ENCODE peak calls at places on chromosomes 1 and 21, in four cellular contexts. K is AG10803; N is CD8-positive, alpha-beta T cell; B is esophagus squamous epithelium. U is an unnamed sample.

GRCh38 chr1:232339077-232339476 is 290.9 kb downstream of the SIPA1L2 start:
- DNase-seq in K (no peak), B (no peak), N (no peak), U (no peak)

GRCh38 chr1:11800756-11801433 is 4.9 kb downstream of the MTHFR start:
- DNase-seq in B (no peak), K (no peak), N (no peak), U (no peak)

GRCh38 chr1:59747469-59748014 is 67.2 kb upstream of the HOOK1 start:
- DNase-seq in N (no peak), B (no peak), K (no peak), U (no peak)

GRCh38 chr1:68313736-68314594 is 81.6 kb upstream of the WLS start:
- DNase-seq in K (no peak), B (no peak), N (no peak), U (no peak)

GRCh38 chr1:101153692-101154091 is 83.1 kb upstream of the S1PR1 start:
- DNase-seq in N (no peak), K (no peak), B (no peak), U (no peak)

GRCh38 chr1:219463629-219464028 is 149.3 kb downstream of the ZC3H11B start:
- DNase-seq in B (no peak), K (peak; percentile 71), N (no peak), U (no peak)

GRCh38 chr1:96633695-96634094 is 87.9 kb upstream of the PTBP2 start:
- DNase-seq in K (no peak), B (no peak), N (no peak), U (no peak)

GRCh38 chr1:56409112-56409691 is 170.2 kb downstream of the PLPP3 start:
- DNase-seq in B (no peak), N (no peak), K (peak; percentile 33), U (no peak)

GRCh38 chr1:94270801-94271203 is 33.4 kb upstream of the ARHGAP29 start:
- DNase-seq in K (peak; percentile 73), N (no peak), B (no peak), U (no peak)

GRCh38 chr1:11143907-11144306 is 44.2 kb upstream of the EXOSC10 start:
- DNase-seq in N (no peak), B (no peak), K (no peak), U (no peak)

GRCh38 chr1:69290266-69290665 is 277.5 kb upstream of the LRRC7 start:
- DNase-seq in N (no peak), K (no peak), B (no peak), U (no peak)

GRCh38 chr1:15736035-15736665 is at the start of gene SLC25A34:
- DNase-seq in B (no peak), K (no peak), N (no peak), U (no peak)

GRCh38 chr1:24898152-24898908 is 31.7 kb downstream of the RUNX3 start:
- DNase-seq in B (no peak), N (peak; percentile 55), K (peak; percentile 23), U (peak; percentile 65)

GRCh38 chr1:46527474-46528296 is 23.8 kb downstream of the KNCN start:
- DNase-seq in N (peak; percentile 74), K (peak; percentile 69), B (peak; percentile 15), U (peak; percentile 61)

GRCh38 chr1:150926094-150926741 is at the start of gene SETDB1:
- DNase-seq in N (peak; percentile 92), B (peak; percentile 71), K (peak; percentile 95), U (peak; percentile 88)

GRCh38 chr1:244712669-244713068 is 59.7 kb downstream of the DESI2 start:
- DNase-seq in B (no peak), N (no peak), K (no peak), U (no peak)

GRCh38 chr1:220483700-220484099 is 44.2 kb upstream of the MARK1 start:
- DNase-seq in B (no peak), N (no peak), K (peak; percentile 4), U (no peak)

GRCh38 chr1:49026230-49026811 is 249.6 kb upstream of the BEND5 start:
- DNase-seq in N (no peak), K (no peak), B (no peak), U (no peak)

GRCh38 chr1:234212764-234213406 is 160.4 kb upstream of the COA6 start:
- DNase-seq in N (peak; percentile 23), K (peak; percentile 23), B (no peak), U (no peak)

GRCh38 chr1:179108644-179109043 is 26.8 kb downstream of the TOR3A start:
- DNase-seq in B (no peak), N (no peak), K (no peak), U (no peak)

GRCh38 chr1:179107706-179108629 is 26.1 kb downstream of the TOR3A start:
- DNase-seq in B (no peak), K (no peak), N (no peak), U (no peak)

GRCh38 chr1:179103999-179104398 is 22.1 kb downstream of the TOR3A start:
- DNase-seq in K (no peak), B (no peak), N (no peak), U (no peak)

GRCh38 chr1:179104851-179105250 is 23.0 kb downstream of the TOR3A start:
- DNase-seq in B (no peak), K (no peak), N (no peak), U (no peak)

GRCh38 chr1:179105393-179105792 is 23.5 kb downstream of the TOR3A start:
- DNase-seq in K (no peak), B (no peak), N (no peak), U (no peak)
- TF ChIP-seq CTCF in K (peak; percentile 40), B (no peak), N (no peak), U (no peak)

GRCh38 chr21:26795866-26796329 is 49.3 kb downstream of the ADAMTS1 start:
- DNase-seq in K (peak; percentile 85), B (no peak), N (no peak), U (no peak)
- TF ChIP-seq CTCF in K (no peak), B (no peak), N (no peak), U (no peak)

DNA sequence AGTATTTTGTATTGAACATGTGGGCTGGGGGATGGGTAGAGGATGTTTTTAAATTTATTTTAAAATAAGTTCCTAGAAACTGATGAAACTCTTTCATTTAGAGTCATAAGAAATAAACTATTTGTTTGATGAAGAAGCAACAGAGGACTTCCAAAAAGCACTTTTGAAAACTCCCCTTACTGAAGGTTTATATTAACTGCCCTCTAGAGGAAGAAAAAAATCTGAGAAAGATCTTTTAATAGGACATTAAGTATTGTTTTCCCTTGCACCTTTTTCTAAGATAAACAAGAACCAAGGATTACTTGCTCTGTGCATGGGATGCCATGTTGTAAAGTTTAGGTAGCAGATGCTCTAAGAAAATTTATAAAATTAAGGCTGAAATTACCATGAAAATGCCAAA is 14.1 kb downstream of the DISP1 start:
- DNase-seq in B (no peak), K (no peak), N (no peak), U (no peak)
- TF ChIP-seq CTCF in B (no peak), K (peak; percentile 36), N (no peak), U (no peak)

GRCh38 chr1:53577141-53578100 is 118.2 kb downstream of the DMRTB1 start:
- DNase-seq in B (no peak), K (no peak), N (no peak), U (no peak)
- TF ChIP-seq CTCF in B (no peak), K (no peak), N (no peak), U (no peak)

DNA sequence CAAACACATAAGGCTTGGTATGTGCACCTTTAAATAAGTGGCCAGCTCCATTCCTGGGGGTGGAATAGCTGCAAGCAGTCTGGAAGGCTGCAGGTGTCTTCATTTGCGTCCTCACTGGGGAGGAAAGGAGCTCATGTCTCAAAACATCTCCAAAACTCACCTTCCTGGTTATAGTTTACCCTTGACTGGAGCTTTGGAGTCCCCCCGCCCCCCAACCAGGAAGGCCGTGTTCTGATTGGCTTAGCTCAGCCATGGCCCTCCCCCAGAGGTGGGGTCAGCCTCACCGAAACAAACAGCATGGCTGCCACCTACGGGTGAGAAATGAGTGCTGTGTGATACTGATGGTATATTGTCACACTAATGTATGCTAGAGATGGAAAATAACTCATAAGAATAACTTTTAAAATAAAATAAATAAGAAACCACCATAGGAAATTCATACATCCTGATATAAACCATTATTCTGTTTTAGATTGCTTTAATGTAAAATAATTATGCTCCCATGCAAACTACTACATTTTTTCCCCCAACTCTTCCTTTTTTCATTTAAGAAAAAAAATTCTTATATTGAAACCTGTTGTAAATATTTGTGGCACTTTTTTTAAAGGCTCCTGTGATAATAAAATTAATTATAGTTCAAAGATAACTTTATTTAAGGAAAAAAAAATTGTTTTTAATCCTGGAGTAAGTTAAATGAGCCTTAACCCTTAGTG is 90.8 kb downstream of the ZP4 start:
- DNase-seq in N (peak; percentile 22), K (no peak), B (no peak), U (peak; percentile 23)
- TF ChIP-seq CTCF in N (no peak), K (no peak), B (no peak), U (peak; percentile 42)